ENCODE peak calls at places on chromosomes 2 and 18, in nine cellular contexts. W, Y, I, Z, V, D, U, A and J are unnamed samples.

GRCh38 chr2:221911316-221911715 is 339.2 kb upstream of the EPHA4 start:
- DNase-seq in W (no peak), Y (no peak), I (no peak), Z (peak), V (peak), D (no peak), U (no peak), A (no peak), J (peak)

GRCh38 chr2:76320716-76321115 is 610.0 kb upstream of the GCFC2 start:
- DNase-seq in W (no peak), Y (no peak), I (no peak), Z (no peak), V (no peak), D (no peak), U (no peak), A (no peak), J (no peak)

GRCh38 chr18:23716516-23716915 is 27.3 kb downstream of the LAMA3 start:
- DNase-seq in W (no peak), Y (peak), I (no peak), Z (no peak), V (peak), D (no peak), U (peak), A (peak), J (peak)

GRCh38 chr2:99863236-99863913 is 279.0 kb downstream of the AFF3 start:
- DNase-seq in W (no peak), Y (no peak), I (no peak), Z (no peak), V (no peak), D (no peak), U (no peak), A (no peak), J (no peak)

GRCh38 chr2:23495661-23496114 is 110.7 kb downstream of the KLHL29 start:
- DNase-seq in W (no peak), Y (no peak), I (no peak), Z (no peak), V (no peak), D (peak), U (no peak), A (no peak), J (no peak)

GRCh38 chr2:44295636-44296359 is 20.5 kb downstream of the SLC3A1 start:
- DNase-seq in W (no peak), Y (no peak), I (no peak), Z (peak), V (no peak), D (no peak), U (no peak), A (no peak), J (peak)

GRCh38 chr18:25726278-25726677 is 364.1 kb downstream of the SS18 start:
- DNase-seq in W (no peak), Y (no peak), I (no peak), Z (no peak), V (peak), D (no peak), U (no peak), A (no peak), J (no peak)

GRCh38 chr2:207528980-207529329 is 807 bp upstream of the CREB1 start:
- DNase-seq in W (no peak), Y (no peak), I (peak), Z (no peak), V (peak), D (no peak), U (peak), A (peak), J (peak)

GRCh38 chr2:165698621-165698946 is 95.5 kb downstream of the GALNT3 start:
- DNase-seq in W (no peak), Y (no peak), I (no peak), Z (peak), V (peak), D (no peak), U (peak), A (peak), J (peak)

DNA sequence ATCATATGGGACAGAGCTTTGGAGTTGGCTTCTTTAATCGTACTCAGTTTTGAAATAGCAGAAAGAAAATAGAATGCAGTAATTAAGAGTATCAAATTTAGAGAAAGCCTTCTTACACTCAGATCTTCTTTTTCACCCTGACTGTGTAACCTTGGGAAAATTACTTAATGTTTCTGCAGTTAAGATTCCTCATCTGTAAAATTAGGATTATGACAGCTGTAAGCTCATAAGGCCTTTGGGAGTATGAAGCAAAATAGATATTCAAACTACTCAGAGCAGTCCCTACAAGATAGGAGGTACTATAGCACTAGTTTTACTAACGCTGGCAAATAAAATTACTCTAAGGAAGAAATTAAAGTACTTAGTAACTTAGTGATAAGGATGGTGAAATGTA is 5.6 kb downstream of the COL3A1 start:
- DNase-seq in W (no peak), Y (no peak), I (no peak), Z (no peak), V (peak), D (no peak), U (no peak), A (peak), J (no peak)
- H3K4me3 ChIP-seq in W (peak), Y (peak), I (no peak), Z (no peak), V (peak), D (peak), U (no peak), A (peak), J (no peak)

DNA sequence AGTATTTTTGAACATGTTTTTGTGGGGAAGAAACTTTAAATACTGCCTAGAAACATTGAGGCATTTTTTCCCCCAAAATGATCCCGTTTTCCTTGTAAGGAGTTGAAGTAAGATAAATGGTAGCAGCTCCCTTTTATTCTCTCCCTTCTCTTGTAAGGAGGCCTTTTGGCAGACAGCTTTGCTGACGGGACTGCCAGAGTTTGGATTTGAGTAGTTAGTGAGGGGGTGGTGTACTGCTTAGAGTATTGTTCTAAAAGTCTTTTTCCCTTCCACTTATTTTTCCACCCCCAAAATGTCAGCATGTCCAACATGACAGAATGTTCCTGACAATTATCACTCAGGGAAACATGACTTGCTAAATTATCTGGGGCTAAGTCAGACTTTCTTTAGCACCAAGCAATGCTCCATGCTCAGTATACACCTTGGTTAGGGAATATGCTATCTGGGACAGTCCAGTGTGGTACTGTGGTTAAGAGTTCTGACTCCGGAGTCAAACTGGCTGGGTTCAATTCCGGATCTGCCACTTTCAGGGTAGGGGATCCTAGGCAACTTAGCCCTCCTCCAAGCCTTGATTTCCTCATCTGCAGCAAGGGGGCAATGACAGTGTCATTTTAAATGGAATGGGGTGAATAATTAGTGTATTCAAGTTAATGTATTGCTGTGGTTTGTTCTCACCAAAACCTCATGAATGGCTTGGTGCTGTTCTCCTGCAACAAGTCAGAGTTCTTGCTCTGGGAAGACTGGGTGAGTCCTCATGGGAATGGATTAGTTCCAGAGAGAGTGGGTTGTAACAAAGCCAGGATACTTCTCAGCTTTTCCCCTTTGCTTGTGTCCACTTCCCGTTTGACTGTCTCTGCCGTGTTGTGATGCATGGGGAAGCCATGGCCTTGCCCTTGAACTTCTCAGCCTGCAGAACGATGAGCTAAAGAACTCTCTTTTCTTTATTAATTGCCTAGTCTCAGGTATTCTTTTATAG is 116.2 kb downstream of the TANC1 start:
- DNase-seq in W (no peak), Y (no peak), I (no peak), Z (no peak), V (peak), D (no peak), U (no peak), A (no peak), J (no peak)
- TF ChIP-seq CTCF in W (no peak), Y (no peak), I (no peak), Z (no peak), V (no peak), D (no peak), U (no peak), A (no peak), J (no peak)

DNA sequence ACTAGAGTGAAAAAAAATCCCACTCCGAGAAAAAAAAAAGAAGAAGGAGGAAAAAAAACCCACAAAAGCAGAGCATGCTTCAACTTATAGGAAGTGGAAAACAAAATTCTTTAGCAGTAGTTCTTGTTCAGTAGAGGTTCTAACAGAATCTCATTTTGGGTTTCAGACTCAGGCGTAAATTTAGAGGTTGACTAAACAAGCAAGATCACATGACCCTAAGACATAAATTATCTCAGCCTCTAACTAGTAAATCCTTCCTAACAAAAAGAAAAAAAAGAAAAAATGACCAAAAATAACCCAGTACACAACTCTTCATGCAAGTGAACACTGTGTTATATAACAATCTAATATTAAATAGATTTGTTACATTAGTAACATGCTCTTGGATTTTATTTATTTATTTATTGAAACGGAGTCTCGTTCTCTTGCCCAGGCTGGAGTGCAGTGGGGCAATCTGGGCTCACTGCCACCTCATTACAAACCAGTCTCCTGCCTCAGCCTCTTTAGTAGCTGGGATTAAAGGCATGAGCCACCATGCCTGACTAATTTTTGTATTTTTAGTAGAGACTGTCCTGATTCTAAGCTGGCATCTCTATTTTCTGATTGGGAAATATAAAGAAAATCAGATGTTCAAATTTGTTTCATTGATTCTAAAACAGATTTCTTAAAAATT is 35.4 kb downstream of the PPP4R3B start:
- DNase-seq in W (no peak), Y (no peak), I (no peak), Z (no peak), V (no peak), D (no peak), U (peak), A (peak), J (peak)
- H3K4me3 ChIP-seq in W (no peak), Y (no peak), I (no peak), Z (no peak), V (no peak), D (no peak), U (no peak), A (no peak), J (no peak)

GRCh38 chr2:64978514-64979268 is 10.5 kb upstream of the SLC1A4 start:
- DNase-seq in W (no peak), Y (no peak), I (no peak), Z (no peak), V (peak), D (no peak), U (peak), A (no peak), J (peak)
- TF ChIP-seq CTCF in W (no peak), Y (no peak), I (peak), Z (peak), V (peak), D (peak), U (peak), A (peak), J (peak)

GRCh38 chr2:1990724-1991123 is 246.4 kb upstream of the PXDN start:
- DNase-seq in W (no peak), Y (no peak), I (no peak), Z (no peak), V (peak), D (no peak), U (no peak), A (no peak), J (peak)
- H3K4me3 ChIP-seq in W (no peak), Y (no peak), I (no peak), Z (no peak), V (no peak), D (no peak), U (no peak), A (no peak), J (no peak)

DNA sequence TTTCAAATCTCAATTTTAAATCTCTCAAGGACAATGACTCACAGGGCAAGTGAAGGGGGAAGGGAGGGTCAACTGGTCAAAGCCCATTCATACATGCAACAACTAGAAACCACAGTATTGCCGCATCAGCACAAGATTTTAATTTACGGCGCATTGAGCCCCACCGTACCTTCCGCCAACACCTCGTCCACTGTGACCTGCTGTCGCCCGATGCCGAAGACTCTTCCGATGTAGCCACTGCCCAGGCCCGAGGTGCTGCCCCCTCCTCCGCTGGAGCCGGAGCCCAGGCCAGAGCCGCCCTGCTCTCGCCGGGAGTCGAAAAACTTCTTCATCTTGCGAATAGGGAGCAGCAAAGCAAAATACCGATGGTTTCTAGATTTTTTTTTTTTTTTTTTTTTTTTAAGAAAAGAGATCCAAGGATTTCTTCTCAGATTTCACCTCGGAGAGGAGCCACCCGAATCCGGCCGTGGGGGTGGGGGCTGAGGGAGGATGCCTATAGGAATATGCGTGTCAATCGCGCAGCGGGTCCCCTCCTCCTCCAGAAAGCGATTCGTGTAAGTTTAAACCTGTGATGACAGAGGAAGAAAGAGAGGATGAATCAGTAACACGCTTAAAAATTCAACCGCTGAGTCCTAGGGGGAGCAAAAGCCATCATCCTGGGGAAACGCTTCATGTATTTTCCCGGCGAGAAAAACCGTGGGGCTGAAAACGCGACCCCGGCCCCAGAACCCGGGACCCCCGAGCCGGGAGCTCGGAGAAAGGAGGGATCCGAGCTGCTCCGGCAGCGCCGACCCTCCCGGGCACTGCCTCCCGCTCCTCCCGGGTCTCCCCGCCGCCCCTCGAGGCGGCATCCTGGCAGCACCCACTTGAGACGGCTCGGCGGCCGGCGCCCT is 584 bp downstream of the AAK1 start:
- DNase-seq in W (no peak), Y (peak), I (no peak), Z (peak), V (peak), D (peak), U (peak), A (peak), J (peak)
- TF ChIP-seq CTCF in W (no peak), Y (no peak), I (no peak), Z (peak), V (no peak), D (no peak), U (peak), A (no peak), J (no peak)

GRCh38 chr18:36132756-36133155 is 3.1 kb downstream of the ELP2 start:
- DNase-seq in W (no peak), Y (no peak), I (no peak), Z (no peak), V (no peak), D (no peak), U (no peak), A (no peak), J (no peak)

GRCh38 chr18:36129300-36130038 is at the start of the genes ELP2 and SLC39A6:
- DNase-seq in W (peak), Y (peak), I (peak), Z (peak), V (peak), D (peak), U (peak), A (peak), J (peak)

GRCh38 chr18:36130039-36130831 is 536 bp downstream of the ELP2 start:
- DNase-seq in W (no peak), Y (no peak), I (no peak), Z (no peak), V (no peak), D (no peak), U (peak), A (no peak), J (no peak)

GRCh38 chr18:36131692-36132483 is 2.2 kb downstream of the ELP2 start:
- DNase-seq in W (no peak), Y (no peak), I (no peak), Z (no peak), V (no peak), D (no peak), U (no peak), A (no peak), J (no peak)

DNA sequence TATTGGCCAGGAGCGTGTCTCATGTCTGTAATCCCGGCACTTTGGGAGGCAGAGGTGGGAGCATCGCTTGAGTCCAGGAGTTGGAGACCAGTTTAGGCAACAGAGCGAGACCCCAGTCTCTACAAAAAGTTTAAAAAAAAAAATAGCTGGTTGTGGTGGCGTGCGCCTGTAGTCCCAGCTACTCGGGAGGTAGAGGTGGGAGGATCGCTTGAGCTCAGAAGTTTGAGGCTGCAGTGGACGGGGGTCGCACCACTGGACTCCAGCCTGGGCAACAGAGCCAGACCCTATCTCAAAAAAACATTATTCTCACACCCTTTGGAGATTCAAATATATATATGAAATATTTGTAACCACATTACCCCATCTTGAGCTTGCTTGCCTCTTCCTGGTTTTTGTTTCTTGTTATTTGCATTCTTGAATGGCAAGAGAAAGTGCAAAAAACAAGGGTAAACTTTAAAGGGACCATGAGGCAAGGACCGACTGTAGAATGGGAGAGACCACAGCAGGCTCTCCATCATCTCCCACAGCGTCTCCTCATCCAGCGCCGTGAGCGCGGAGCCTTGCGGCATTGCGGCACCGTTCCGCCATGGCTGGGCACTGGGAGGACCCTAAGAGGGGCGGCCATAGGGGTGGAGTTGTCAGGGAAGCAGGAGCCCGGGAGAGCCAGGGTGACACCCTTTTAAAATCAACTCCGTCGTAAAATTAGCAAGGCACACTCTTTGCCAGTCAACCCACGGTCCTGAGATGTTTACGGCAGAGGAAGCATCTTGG is 1.4 kb downstream of the ELP2 start:
- DNase-seq in W (no peak), Y (no peak), I (no peak), Z (no peak), V (no peak), D (no peak), U (no peak), A (no peak), J (no peak)
- H3K4me3 ChIP-seq in W (peak), Y (peak), I (peak), Z (peak), V (peak), D (peak), U (peak), A (peak), J (peak)

GRCh38 chr2:114729025-114729424 is 286.6 kb downstream of the DPP10 start:
- DNase-seq in W (no peak), Y (no peak), I (no peak), Z (peak), V (no peak), D (no peak), U (no peak), A (no peak), J (no peak)
- TF ChIP-seq CTCF in W (no peak), Y (no peak), I (no peak), Z (peak), V (no peak), D (peak), U (peak), A (no peak), J (peak)

GRCh38 chr18:3952031-3952430 is 502.1 kb downstream of the TGIF1 start:
- DNase-seq in W (no peak), Y (no peak), I (no peak), Z (no peak), V (no peak), D (no peak), U (no peak), A (no peak), J (peak)
- H3K4me3 ChIP-seq in W (no peak), Y (no peak), I (no peak), Z (no peak), V (no peak), D (no peak), U (no peak), A (no peak), J (no peak)

GRCh38 chr2:19576411-19576810 is 218.0 kb upstream of the OSR1 start:
- DNase-seq in W (no peak), Y (no peak), I (no peak), Z (no peak), V (peak), D (no peak), U (peak), A (no peak), J (no peak)
- TF ChIP-seq CTCF in W (no peak), Y (no peak), I (no peak), Z (no peak), V (no peak), D (no peak), U (no peak), A (no peak), J (no peak)